ENCODE peak calls at places on chromosome 9, in four cellular contexts. G is HCT116, R is GM23338, Q is hepatocyte. D is an unnamed sample.

GRCh38 chr9:136019681-136020060 is 58.5 kb upstream of the UBAC1 start:
- DNase-seq in R (no peak), Q (no peak), G (no peak), D (no peak)

GRCh38 chr9:135864447-135865049 is 42.8 kb downstream of the CAMSAP1 start:
- DNase-seq in Q (peak; percentile 68), R (peak; percentile 92), G (peak; percentile 31), D (peak; percentile 66)

GRCh38 chr9:75039006-75039405 is 10.9 kb upstream of the CARNMT1 start:
- DNase-seq in R (no peak), Q (peak; percentile 17), G (no peak), D (peak; percentile 89)

GRCh38 chr9:3205421-3206095 is 320.2 kb downstream of the RFX3 start:
- DNase-seq in G (no peak), Q (no peak), R (no peak), D (peak; percentile 13)

GRCh38 chr9:37148181-37148580 is 27.8 kb downstream of the ZCCHC7 start:
- DNase-seq in G (no peak), R (no peak), Q (no peak), D (no peak)

GRCh38 chr9:108816037-108816436 is 39.7 kb downstream of the ACTL7B start:
- DNase-seq in R (no peak), Q (no peak), G (no peak), D (no peak)

GRCh38 chr9:119005162-119005561 is 364.1 kb downstream of the BRINP1 start:
- DNase-seq in Q (no peak), R (peak; percentile 68), G (no peak), D (peak; percentile 43)

GRCh38 chr9:99607852-99608448 is 213.7 kb upstream of the NR4A3 start:
- DNase-seq in Q (no peak), R (no peak), G (no peak), D (peak; percentile 23)

GRCh38 chr9:69014013-69014412 is at the start of gene PRKACG:
- DNase-seq in Q (no peak), G (no peak), R (no peak), D (no peak)

GRCh38 chr9:127770905-127771569 is 7.4 kb downstream of the SH2D3C start:
- DNase-seq in Q (peak; percentile 99), G (peak; percentile 95), R (peak; percentile 99), D (peak; percentile 96)
- H3K4me1 ChIP-seq in Q (peaks cover 12% of the 10 kb centered on the region), G (peaks cover 21% of the 10 kb centered on the region), R (peaks cover 14% of the 10 kb centered on the region), D (peaks cover 4% of the 10 kb centered on the region)

GRCh38 chr9:112086627-112087026 is 88.5 kb downstream of the SUSD1 start:
- DNase-seq in R (peak; percentile 47), G (no peak), Q (no peak), D (peak; percentile 68)
- TF ChIP-seq EZH2phosphoT487 in R (no peak), G (no peak), Q (no peak), D (no peak)

GRCh38 chr9:134804871-134805270 is 75.7 kb upstream of the FCN2 start:
- DNase-seq in R (no peak), G (no peak), Q (no peak), D (no peak)

GRCh38 chr9:134809296-134809695 is 71.3 kb upstream of the FCN2 start:
- DNase-seq in Q (no peak), G (no peak), R (no peak), D (no peak)

GRCh38 chr9:134811079-134811672 is 69.4 kb upstream of the FCN2 start:
- DNase-seq in Q (no peak), R (no peak), G (no peak), D (no peak)

GRCh38 chr9:134808393-134808792 is 72.2 kb upstream of the FCN2 start:
- DNase-seq in G (no peak), Q (no peak), R (no peak), D (no peak)

GRCh38 chr9:134807726-134808125 is 72.9 kb upstream of the FCN2 start:
- DNase-seq in Q (peak; percentile 49), G (no peak), R (no peak), D (peak; percentile 57)
- H3K4me1 ChIP-seq in Q (peaks cover 7% of the 10 kb centered on the region), G (no peaks in the 10 kb centered on the region), R (peaks cover 12% of the 10 kb centered on the region), D (peaks cover 34% of the 10 kb centered on the region)

DNA sequence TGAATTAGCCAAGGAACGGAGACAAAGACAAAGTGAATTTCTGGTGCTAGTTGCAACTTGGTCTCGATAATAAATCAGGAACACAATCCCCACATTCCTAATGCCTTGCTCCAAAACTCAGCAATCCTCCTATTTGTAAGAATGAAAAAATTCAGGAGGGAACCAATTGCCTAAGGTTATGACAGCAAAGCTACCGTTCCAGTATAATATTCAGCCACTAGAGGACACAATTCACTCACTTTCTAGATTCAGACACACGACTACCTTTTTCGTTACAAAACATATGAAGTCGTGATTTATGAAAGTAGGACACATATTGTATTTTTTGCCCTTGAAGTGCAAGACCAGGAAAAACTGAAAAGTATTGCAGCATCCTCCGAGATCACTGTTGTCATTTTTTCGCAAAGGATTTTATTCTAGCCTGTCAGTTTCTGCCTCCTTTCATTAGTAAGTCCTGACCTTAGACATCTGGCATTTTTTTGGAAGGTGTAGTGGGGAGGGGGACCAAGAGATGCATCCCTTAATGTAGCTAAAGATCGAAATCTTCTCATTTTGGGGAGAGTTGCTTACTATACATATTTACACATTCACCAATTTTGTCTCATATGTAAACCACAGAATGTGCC is 133.1 kb downstream of the DOCK8 start:
- DNase-seq in G (peak; percentile 40), R (peak; percentile 58), Q (peak; percentile 65), D (peak; percentile 55)
- TF ChIP-seq EZH2phosphoT487 in G (no peak), R (no peak), Q (no peak), D (no peak)

GRCh38 chr9:114449236-114449635 is 56.0 kb downstream of the WHRN start:
- DNase-seq in R (no peak), Q (no peak), G (no peak), D (peak; percentile 13)
- H3K4me1 ChIP-seq in R (peaks cover 20% of the 10 kb centered on the region), Q (no peaks in the 10 kb centered on the region), G (no peaks in the 10 kb centered on the region), D (peaks cover 18% of the 10 kb centered on the region)

GRCh38 chr9:121699271-121700164 is 48.1 kb downstream of the DAB2IP start:
- DNase-seq in Q (peak; percentile 62), G (no peak), R (peak; percentile 73), D (peak; percentile 74)
- TF ChIP-seq EZH2phosphoT487 in Q (no peak), G (no peak), R (no peak), D (no peak)

DNA sequence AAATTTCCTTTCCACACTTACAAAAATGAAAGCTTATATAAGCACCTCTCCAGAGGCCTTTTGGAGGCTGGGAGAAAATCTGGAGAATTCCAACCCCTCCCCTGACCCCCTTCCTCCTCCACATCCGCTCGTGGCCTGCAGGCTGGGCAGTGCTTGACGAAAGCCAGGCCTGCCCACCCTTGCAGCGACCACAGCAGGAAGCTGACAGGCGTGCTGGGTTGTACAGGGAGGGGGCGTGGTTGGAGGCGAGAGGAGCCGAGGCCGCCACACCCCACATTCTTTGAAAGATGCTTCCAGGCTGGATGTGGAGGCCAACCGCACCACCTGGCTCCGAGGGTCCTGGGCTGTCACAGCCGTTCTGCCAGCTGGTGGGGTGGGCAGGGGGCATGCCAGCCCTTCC is 47.8 kb upstream of the IER5L start:
- DNase-seq in Q (peak; percentile 86), R (peak; percentile 84), G (no peak), D (peak; percentile 48)
- H3K4me1 ChIP-seq in Q (peaks cover 22% of the 10 kb centered on the region), R (peaks cover 27% of the 10 kb centered on the region), G (peaks cover 33% of the 10 kb centered on the region), D (peaks cover 5% of the 10 kb centered on the region)

DNA sequence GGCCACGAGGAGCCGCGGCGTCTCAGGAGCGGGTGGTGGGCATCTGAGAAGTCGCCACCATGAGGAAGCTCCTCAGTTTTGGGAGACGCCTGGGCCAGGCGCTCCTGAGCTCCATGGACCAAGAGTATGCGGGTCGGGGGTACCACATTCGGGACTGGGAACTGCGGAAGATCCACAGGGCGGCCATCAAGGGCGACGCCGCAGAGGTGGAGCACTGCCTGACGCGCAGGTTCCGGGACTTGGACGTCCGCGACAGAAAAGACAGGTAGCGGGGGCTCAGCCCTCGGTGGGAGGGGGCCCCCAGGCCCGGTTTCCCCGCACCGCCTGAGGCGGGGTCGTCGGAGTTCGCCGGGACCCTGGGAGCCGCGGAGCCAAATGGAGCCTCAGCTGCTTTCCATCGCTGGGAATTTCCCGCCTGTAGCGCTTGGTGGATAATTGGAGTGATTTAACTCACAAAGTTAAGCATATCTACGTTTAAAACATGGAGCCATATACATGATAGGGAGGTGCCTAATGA is 438 bp downstream of the ANKRD18B start:
- DNase-seq in G (no peak), Q (peak; percentile 6), R (peak; percentile 51), D (peak; percentile 28)
- TF ChIP-seq EZH2phosphoT487 in G (no peak), Q (no peak), R (no peak), D (no peak)

GRCh38 chr9:134408389-134408788 is 82.1 kb downstream of the RXRA start:
- DNase-seq in G (no peak), R (no peak), Q (no peak), D (no peak)

GRCh38 chr9:134411451-134412297 is 85.4 kb downstream of the RXRA start:
- DNase-seq in G (no peak), R (no peak), Q (no peak), D (no peak)

GRCh38 chr9:134408939-134409737 is 82.9 kb downstream of the RXRA start:
- DNase-seq in R (no peak), G (no peak), Q (no peak), D (no peak)

GRCh38 chr9:134410835-134411217 is 84.6 kb downstream of the RXRA start:
- DNase-seq in Q (no peak), R (no peak), G (no peak), D (no peak)

GRCh38 chr9:134410078-134410834 is 84.0 kb downstream of the RXRA start:
- DNase-seq in Q (no peak), R (no peak), G (no peak), D (no peak)
- H3K4me1 ChIP-seq in Q (peaks cover 32% of the 10 kb centered on the region), R (no peaks in the 10 kb centered on the region), G (peaks cover 74% of the 10 kb centered on the region), D (peaks cover 38% of the 10 kb centered on the region)

GRCh38 chr9:96626912-96627311 is 7.3 kb upstream of the CDC14B start:
- DNase-seq in R (no peak), G (peak; percentile 8), Q (no peak), D (no peak)
- TF ChIP-seq EZH2phosphoT487 in R (no peak), G (no peak), Q (no peak), D (no peak)

D was measured in GM23248.